ENCODE peak calls at places on chromosome 6, in seven cellular contexts. One of them, this sample, is unnamed.

GRCh38 chr6:127100510-127101140 is 17.8 kb upstream of the RSPO3 start:
- DNase-seq in endothelial cell of umbilical vein: peak; percentile 41
- DNase-seq in cardiac muscle cell: no peak
- DNase-seq in AG04450: no peak
- DNase-seq in fibroblast of lung: peak; percentile 63
- DNase-seq in stomach: no peak
- DNase-seq in CD8-positive, alpha-beta T cell: no peak
- DNase-seq in this sample: peak; percentile 54

GRCh38 chr6:144649085-144649484 is 363.9 kb downstream of the UTRN start:
- DNase-seq in fibroblast of lung: no peak
- DNase-seq in endothelial cell of umbilical vein: no peak
- DNase-seq in cardiac muscle cell: no peak
- DNase-seq in AG04450: no peak
- DNase-seq in CD8-positive, alpha-beta T cell: no peak
- DNase-seq in stomach: no peak
- DNase-seq in this sample: no peak

GRCh38 chr6:134675110-134676038 is 274.5 kb downstream of the ALDH8A1 start:
- DNase-seq in stomach: no peak
- DNase-seq in CD8-positive, alpha-beta T cell: no peak
- DNase-seq in AG04450: no peak
- DNase-seq in endothelial cell of umbilical vein: no peak
- DNase-seq in fibroblast of lung: no peak
- DNase-seq in cardiac muscle cell: no peak
- DNase-seq in this sample: no peak

GRCh38 chr6:19836799-19837510 is at the start of gene ID4:
- DNase-seq in AG04450: peak; percentile 87
- DNase-seq in endothelial cell of umbilical vein: peak; percentile 18
- DNase-seq in fibroblast of lung: peak; percentile 91
- DNase-seq in cardiac muscle cell: peak; percentile 99
- DNase-seq in stomach: peak; percentile 89
- DNase-seq in CD8-positive, alpha-beta T cell: no peak
- DNase-seq in this sample: peak; percentile 99

GRCh38 chr6:129894904-129895303 is 33.8 kb upstream of the TMEM244 start:
- DNase-seq in cardiac muscle cell: no peak
- DNase-seq in fibroblast of lung: no peak
- DNase-seq in AG04450: no peak
- DNase-seq in CD8-positive, alpha-beta T cell: no peak
- DNase-seq in stomach: no peak
- DNase-seq in endothelial cell of umbilical vein: no peak
- DNase-seq in this sample: no peak

GRCh38 chr6:86477510-86478166 is 459.7 kb upstream of the HTR1E start:
- DNase-seq in stomach: no peak
- DNase-seq in endothelial cell of umbilical vein: no peak
- DNase-seq in AG04450: no peak
- DNase-seq in CD8-positive, alpha-beta T cell: no peak
- DNase-seq in cardiac muscle cell: peak; percentile 19
- DNase-seq in fibroblast of lung: no peak
- DNase-seq in this sample: no peak

GRCh38 chr6:7566617-7567173 is 23.3 kb upstream of the SNRNP48 start:
- DNase-seq in CD8-positive, alpha-beta T cell: no peak
- DNase-seq in endothelial cell of umbilical vein: no peak
- DNase-seq in cardiac muscle cell: no peak
- DNase-seq in stomach: no peak
- DNase-seq in fibroblast of lung: no peak
- DNase-seq in AG04450: no peak
- DNase-seq in this sample: no peak

GRCh38 chr6:145345094-145345493 is 390.2 kb downstream of the EPM2A start:
- DNase-seq in cardiac muscle cell: no peak
- DNase-seq in AG04450: no peak
- DNase-seq in CD8-positive, alpha-beta T cell: no peak
- DNase-seq in stomach: no peak
- DNase-seq in endothelial cell of umbilical vein: no peak
- DNase-seq in fibroblast of lung: no peak
- DNase-seq in this sample: no peak

GRCh38 chr6:155126727-155127439 is 131.8 kb downstream of the TIAM2 start:
- DNase-seq in cardiac muscle cell: no peak
- DNase-seq in CD8-positive, alpha-beta T cell: no peak
- DNase-seq in AG04450: no peak
- DNase-seq in endothelial cell of umbilical vein: peak; percentile 78
- DNase-seq in fibroblast of lung: peak; percentile 59
- DNase-seq in stomach: no peak
- DNase-seq in this sample: no peak

GRCh38 chr6:31094389-31094881 is 17.9 kb downstream of the C6orf15 start:
- DNase-seq in cardiac muscle cell: no peak
- DNase-seq in fibroblast of lung: no peak
- DNase-seq in endothelial cell of umbilical vein: peak; percentile 88
- DNase-seq in stomach: no peak
- DNase-seq in AG04450: no peak
- DNase-seq in CD8-positive, alpha-beta T cell: peak; percentile 40
- DNase-seq in this sample: peak; percentile 62

GRCh38 chr6:7086488-7086887 is 21.3 kb upstream of the RREB1 start:
- DNase-seq in AG04450: no peak
- DNase-seq in CD8-positive, alpha-beta T cell: peak; percentile 34
- DNase-seq in endothelial cell of umbilical vein: peak; percentile 57
- DNase-seq in stomach: peak; percentile 37
- DNase-seq in cardiac muscle cell: no peak
- DNase-seq in fibroblast of lung: peak; percentile 32
- DNase-seq in this sample: no peak

GRCh38 chr6:142378138-142378875 is 76.5 kb downstream of the ADGRG6 start:
- DNase-seq in endothelial cell of umbilical vein: peak; percentile 96
- DNase-seq in CD8-positive, alpha-beta T cell: no peak
- DNase-seq in AG04450: no peak
- DNase-seq in fibroblast of lung: peak; percentile 92
- DNase-seq in cardiac muscle cell: peak; percentile 83
- DNase-seq in stomach: no peak
- DNase-seq in this sample: peak; percentile 95

GRCh38 chr6:166025149-166025898 is 142.3 kb downstream of the TBXT start:
- DNase-seq in AG04450: peak; percentile 73
- DNase-seq in stomach: no peak
- DNase-seq in endothelial cell of umbilical vein: no peak
- DNase-seq in fibroblast of lung: peak; percentile 65
- DNase-seq in CD8-positive, alpha-beta T cell: no peak
- DNase-seq in cardiac muscle cell: no peak
- DNase-seq in this sample: no peak

GRCh38 chr6:8130399-8130798 is 28.1 kb upstream of the EEF1E1 start:
- DNase-seq in CD8-positive, alpha-beta T cell: no peak
- DNase-seq in cardiac muscle cell: no peak
- DNase-seq in stomach: no peak
- DNase-seq in AG04450: no peak
- DNase-seq in fibroblast of lung: peak; percentile 32
- DNase-seq in endothelial cell of umbilical vein: no peak
- DNase-seq in this sample: peak; percentile 37

GRCh38 chr6:149032599-149033405 is 284.7 kb upstream of the TAB2 start:
- DNase-seq in fibroblast of lung: peak; percentile 86
- DNase-seq in endothelial cell of umbilical vein: no peak
- DNase-seq in stomach: no peak
- DNase-seq in cardiac muscle cell: no peak
- DNase-seq in CD8-positive, alpha-beta T cell: no peak
- DNase-seq in AG04450: peak; percentile 45
- DNase-seq in this sample: peak; percentile 56

GRCh38 chr6:11779308-11780096 is 899 bp upstream of the ADTRP start:
- DNase-seq in CD8-positive, alpha-beta T cell: no peak
- DNase-seq in cardiac muscle cell: no peak
- DNase-seq in stomach: no peak
- DNase-seq in endothelial cell of umbilical vein: no peak
- DNase-seq in fibroblast of lung: no peak
- DNase-seq in AG04450: no peak
- DNase-seq in this sample: no peak

GRCh38 chr6:134229520-134229919 is 88.4 kb downstream of the SGK1 start:
- DNase-seq in stomach: no peak
- DNase-seq in cardiac muscle cell: no peak
- DNase-seq in AG04450: no peak
- DNase-seq in fibroblast of lung: no peak
- DNase-seq in endothelial cell of umbilical vein: no peak
- DNase-seq in CD8-positive, alpha-beta T cell: no peak
- DNase-seq in this sample: no peak

GRCh38 chr6:93562566-93562965 is 143.2 kb upstream of the EPHA7 start:
- DNase-seq in CD8-positive, alpha-beta T cell: no peak
- DNase-seq in AG04450: no peak
- DNase-seq in cardiac muscle cell: no peak
- DNase-seq in stomach: no peak
- DNase-seq in endothelial cell of umbilical vein: no peak
- DNase-seq in fibroblast of lung: peak; percentile 43
- DNase-seq in this sample: peak; percentile 8
- TF ChIP-seq CTCF in CD8-positive, alpha-beta T cell: no peak
- TF ChIP-seq CTCF in AG04450: no peak
- TF ChIP-seq CTCF in cardiac muscle cell: no peak
- TF ChIP-seq CTCF in stomach: no peak
- TF ChIP-seq CTCF in endothelial cell of umbilical vein: no peak
- TF ChIP-seq CTCF in fibroblast of lung: no peak
- TF ChIP-seq CTCF in this sample: no peak

DNA sequence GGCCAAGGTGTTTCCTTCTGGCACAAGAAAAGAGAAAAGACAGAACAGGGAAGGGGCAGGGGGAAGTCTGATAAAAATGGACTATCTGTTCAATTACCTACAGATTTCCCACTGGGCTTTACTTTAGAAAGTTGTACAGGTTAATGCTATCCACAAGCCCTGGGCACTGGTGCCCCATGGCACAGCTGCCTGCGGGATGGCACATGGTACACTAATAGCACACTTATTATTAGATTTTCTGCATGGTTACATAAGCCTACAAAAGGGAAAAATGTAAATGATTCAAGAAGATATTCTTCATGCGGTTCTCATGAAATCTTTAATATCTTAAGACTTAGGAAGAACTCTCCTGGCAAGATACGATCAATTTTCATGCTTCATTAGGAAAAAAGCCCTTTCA is 137.4 kb downstream of the GMPR start:
- DNase-seq in endothelial cell of umbilical vein: peak; percentile 28
- DNase-seq in CD8-positive, alpha-beta T cell: no peak
- DNase-seq in fibroblast of lung: no peak
- DNase-seq in cardiac muscle cell: no peak
- DNase-seq in AG04450: no peak
- DNase-seq in stomach: no peak
- DNase-seq in this sample: no peak
- H3K9me3 ChIP-seq in endothelial cell of umbilical vein: no peaks in the 10 kb centered on the region
- H3K9me3 ChIP-seq in CD8-positive, alpha-beta T cell: no peaks in the 10 kb centered on the region
- H3K9me3 ChIP-seq in fibroblast of lung: no peaks in the 10 kb centered on the region
- H3K9me3 ChIP-seq in cardiac muscle cell: no peaks in the 10 kb centered on the region
- H3K9me3 ChIP-seq in AG04450: no peaks in the 10 kb centered on the region
- H3K9me3 ChIP-seq in stomach: no peaks in the 10 kb centered on the region
- H3K9me3 ChIP-seq in this sample: no peaks in the 10 kb centered on the region

GRCh38 chr6:63637865-63638445 is 2.4 kb downstream of the PHF3 start:
- DNase-seq in CD8-positive, alpha-beta T cell: no peak
- DNase-seq in AG04450: no peak
- DNase-seq in cardiac muscle cell: no peak
- DNase-seq in endothelial cell of umbilical vein: no peak
- DNase-seq in stomach: no peak
- DNase-seq in fibroblast of lung: peak; percentile 31
- DNase-seq in this sample: peak; percentile 18
- H3K4me3 ChIP-seq in CD8-positive, alpha-beta T cell: no peak overlapping the region
- H3K4me3 ChIP-seq in AG04450: peak overlapping the region; percentile 80
- H3K4me3 ChIP-seq in cardiac muscle cell: peak overlapping the region; percentile 91
- H3K4me3 ChIP-seq in endothelial cell of umbilical vein: no peak overlapping the region
- H3K4me3 ChIP-seq in stomach: peak overlapping the region; percentile 80
- H3K4me3 ChIP-seq in fibroblast of lung: peak overlapping the region; percentile 56
- H3K4me3 ChIP-seq in this sample: peak overlapping the region; percentile 96

GRCh38 chr6:167077241-167077932 is 45.5 kb upstream of the CCR6 start:
- DNase-seq in CD8-positive, alpha-beta T cell: no peak
- DNase-seq in endothelial cell of umbilical vein: no peak
- DNase-seq in AG04450: no peak
- DNase-seq in fibroblast of lung: no peak
- DNase-seq in stomach: no peak
- DNase-seq in cardiac muscle cell: no peak
- DNase-seq in this sample: no peak
- TF ChIP-seq CTCF in CD8-positive, alpha-beta T cell: no peak
- TF ChIP-seq CTCF in endothelial cell of umbilical vein: no peak
- TF ChIP-seq CTCF in AG04450: no peak
- TF ChIP-seq CTCF in fibroblast of lung: no peak
- TF ChIP-seq CTCF in stomach: no peak
- TF ChIP-seq CTCF in cardiac muscle cell: no peak
- TF ChIP-seq CTCF in this sample: no peak